ENCODE peak calls at places on chromosomes 3 and 15, in four cellular contexts. Y, V, F and M are unnamed samples.
A peak's percentile ranks its signal among the peaks of the same experiment; 100 is the strongest.

GRCh38 chr15:40340740-40341400 is at the start of gene CCDC9B:
- DNase-seq in F (peak; percentile 75), Y (no peak), V (no peak), M (no peak)

GRCh38 chr3:108099203-108099602 is 8.4 kb upstream of the CD47 start:
- DNase-seq in Y (no peak), V (no peak), F (no peak), M (no peak)

GRCh38 chr3:50689558-50689957 is 14.8 kb downstream of the DOCK3 start:
- DNase-seq in Y (no peak), F (no peak), V (no peak), M (no peak)

GRCh38 chr3:2166552-2166951 is 67.9 kb downstream of the CNTN4 start:
- DNase-seq in Y (no peak), V (no peak), F (no peak), M (no peak)

GRCh38 chr3:188554404-188554803 is 400.4 kb downstream of the LPP start:
- DNase-seq in F (no peak), Y (no peak), V (no peak), M (no peak)

GRCh38 chr3:50632450-50632849 is 15.5 kb downstream of the MAPKAPK3 start:
- DNase-seq in Y (no peak), F (no peak), V (peak; percentile 31), M (no peak)

GRCh38 chr3:122416966-122417365 is 1.1 kb upstream of the WDR5B start:
- DNase-seq in V (no peak), Y (no peak), F (no peak), M (no peak)

GRCh38 chr15:31238906-31239305 is 87.7 kb upstream of the KLF13 start:
- DNase-seq in V (no peak), Y (no peak), F (no peak), M (no peak)

GRCh38 chr15:68014219-68014618 is 39.9 kb upstream of the PIAS1 start:
- DNase-seq in F (no peak), V (no peak), Y (no peak), M (no peak)

GRCh38 chr3:10337323-10338163 is 16.6 kb upstream of the SEC13 start:
- DNase-seq in F (no peak), Y (no peak), V (no peak), M (no peak)

GRCh38 chr15:58444056-58444455 is 12.3 kb downstream of the LIPC start:
- DNase-seq in F (no peak), V (no peak), Y (no peak), M (no peak)

GRCh38 chr3:184506579-184506978 is 55.0 kb upstream of the EPHB3 start:
- DNase-seq in V (no peak), Y (no peak), F (no peak), M (no peak)

GRCh38 chr15:66943456-66944095 is 121.8 kb upstream of the SMAD3 start:
- DNase-seq in F (peak; percentile 40), Y (no peak), V (no peak), M (no peak)

GRCh38 chr15:64979252-64979710 is 10.4 kb downstream of the SPG21 start:
- DNase-seq in F (no peak), V (no peak), Y (no peak), M (no peak)

GRCh38 chr3:167110906-167111305 is 269.2 kb downstream of the ZBBX start:
- DNase-seq in V (no peak), F (no peak), Y (no peak), M (no peak)

GRCh38 chr3:184332370-184333090 is 4.9 kb upstream of the FAM131A start:
- DNase-seq in F (no peak), Y (no peak), V (no peak), M (no peak)

DNA sequence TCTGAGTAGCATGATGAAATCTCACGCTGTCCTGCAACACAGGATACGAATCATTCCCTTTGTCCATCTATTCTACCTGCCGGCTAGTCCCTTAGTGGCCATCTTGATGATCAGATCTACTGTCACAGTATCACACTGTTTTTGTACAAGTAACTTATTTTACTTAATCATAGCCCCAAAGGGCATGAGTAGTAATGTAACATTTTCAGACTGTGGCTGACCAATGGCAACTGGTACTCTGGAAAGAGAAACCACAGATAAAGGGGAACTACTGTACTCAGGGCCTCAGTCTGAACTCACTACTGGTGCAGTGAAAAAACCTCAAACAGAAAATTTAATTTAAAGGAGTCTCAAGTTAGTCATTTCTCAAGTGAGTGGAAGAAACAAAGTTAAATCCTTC is 127.3 kb upstream of the MRPL3 start:
- DNase-seq in Y (peak; percentile 65), V (peak; percentile 27), F (no peak), M (peak; percentile 13)
- TF ChIP-seq TAF1 in Y (no peak), V (no peak), F (no peak), M (no peak)

GRCh38 chr3:102736961-102737304 is 302.1 kb downstream of the ZPLD1 start:
- DNase-seq in Y (no peak), F (no peak), V (no peak), M (no peak)

GRCh38 chr3:102741694-102742093 is 306.9 kb downstream of the ZPLD1 start:
- DNase-seq in F (no peak), Y (no peak), V (no peak), M (no peak)

GRCh38 chr3:102737353-102737752 is 302.5 kb downstream of the ZPLD1 start:
- DNase-seq in Y (no peak), F (no peak), V (no peak), M (no peak)

GRCh38 chr3:102736288-102736960 is 301.6 kb downstream of the ZPLD1 start:
- DNase-seq in F (no peak), Y (no peak), V (no peak), M (no peak)

GRCh38 chr3:102741105-102741504 is 306.3 kb downstream of the ZPLD1 start:
- DNase-seq in Y (no peak), V (no peak), F (no peak), M (no peak)
- TF ChIP-seq POLR2A in Y (no peak), V (no peak), F (no peak), M (no peak)

DNA sequence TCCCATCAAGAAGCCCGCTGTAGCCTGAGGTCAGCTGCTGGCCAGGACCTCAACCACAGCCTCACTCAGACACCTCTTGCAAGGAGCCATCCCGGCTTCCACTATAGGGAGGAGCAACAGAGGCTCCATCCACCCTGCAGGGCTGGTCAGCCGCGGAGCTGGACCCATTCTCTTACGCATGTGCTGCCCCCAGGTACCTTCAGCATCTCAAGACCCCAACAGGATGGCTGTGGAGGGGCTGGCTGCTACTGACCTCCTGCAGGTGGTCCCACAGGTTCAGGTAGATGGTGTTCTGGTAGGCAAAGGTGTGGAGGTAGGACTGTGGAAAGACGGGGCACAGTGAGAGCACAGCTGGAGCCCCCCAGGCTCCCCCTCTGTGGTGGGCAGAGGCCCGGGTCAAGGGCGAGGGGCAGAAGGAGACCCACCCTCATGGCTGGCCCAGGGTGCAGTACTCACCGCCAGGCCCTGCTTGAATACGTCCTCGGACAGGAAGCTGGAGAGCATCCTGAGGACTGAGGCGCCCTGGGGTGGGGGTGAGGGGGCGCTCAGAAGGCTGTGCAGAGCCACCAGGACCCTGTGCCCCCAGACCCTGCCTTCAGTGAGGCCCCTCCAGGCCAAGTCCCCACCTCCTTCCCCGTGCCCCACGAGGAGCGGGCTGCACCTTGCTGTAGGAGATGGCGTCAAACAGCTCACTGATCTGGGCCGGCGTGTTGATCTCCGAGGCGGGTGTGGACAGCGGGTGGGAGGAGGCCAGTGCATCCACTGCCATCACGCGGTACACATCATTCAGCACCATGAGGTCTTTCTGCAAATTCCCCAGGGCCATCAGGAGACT is 11.4 kb downstream of the ANPEP start:
- DNase-seq in V (no peak), F (no peak), Y (no peak), M (no peak)
- TF ChIP-seq TAF1 in V (no peak), F (no peak), Y (no peak), M (no peak)

GRCh38 chr3:48240711-48241491 is at the start of gene ZNF589:
- DNase-seq in F (peak; percentile 94), Y (peak; percentile 87), V (peak; percentile 92), M (peak; percentile 91)
- TF ChIP-seq POLR2A in F (peak; percentile 95), Y (peak; percentile 99), V (peak; percentile 91), M (peak; percentile 95)

DNA sequence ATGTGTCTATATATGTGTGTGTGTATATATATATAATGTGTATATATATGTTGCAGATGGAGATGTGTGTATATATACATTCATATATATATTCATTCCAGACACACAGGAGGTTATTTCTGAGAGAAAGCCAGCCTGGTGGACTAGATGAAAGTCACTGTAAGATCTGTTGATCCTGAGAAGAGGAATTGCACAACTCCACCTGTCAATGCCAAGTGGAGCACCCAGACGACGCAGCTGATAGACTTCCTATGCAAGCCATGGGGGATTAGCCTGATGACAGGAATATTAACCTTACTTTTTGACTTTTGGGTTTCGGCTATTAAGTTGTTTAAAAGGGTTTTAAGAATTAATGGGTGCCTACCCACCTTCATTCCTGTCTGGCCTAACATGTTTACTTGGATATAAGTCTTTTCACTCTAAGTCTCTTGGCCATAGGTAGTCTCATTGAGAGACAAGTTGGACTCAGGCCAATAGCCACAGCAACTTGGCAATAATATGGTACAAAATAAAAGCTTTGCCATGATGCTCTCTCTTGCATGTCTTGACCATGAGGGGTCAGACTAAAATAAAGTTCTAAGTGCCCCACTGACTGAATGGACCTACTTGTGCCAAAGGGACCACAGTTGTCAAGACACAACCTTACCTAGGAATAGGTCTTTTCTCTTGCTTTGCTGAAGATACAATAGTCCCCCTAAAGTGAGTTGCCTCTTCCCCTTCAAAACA is 35.9 kb upstream of the GOLGA6L2 start:
- DNase-seq in F (no peak), V (no peak), Y (no peak), M (no peak)
- TF ChIP-seq TAF1 in F (no peak), V (no peak), Y (no peak), M (no peak)

GRCh38 chr3:150300847-150301517 is 107.1 kb upstream of the TSC22D2 start:
- DNase-seq in V (no peak), Y (no peak), F (no peak), M (no peak)
- TF ChIP-seq POLR2A in V (no peak), Y (no peak), F (no peak), M (no peak)